ENCODE peak calls at places on chromosomes 11 and 22, in eight cellular contexts. X is aorta; A is astrocyte of the spinal cord; H is stimulated activated CD8-positive, alpha-beta memory T cell treated with anti-CD3 and anti-CD28 coated beads, Interleukin-7, amount 100 ng/mL, for 1 hour; T is NCI-H146; I is CD8-positive, alpha-beta memory T cell; Y is NCI-H1092; D is HFF-Myc. Z is an unnamed sample.

GRCh38 chr11:100445231-100445735 is 241.8 kb upstream of the ARHGAP42 start:
- DNase-seq in X (no peak), A (peak; percentile 63), H (no peak), T (peak; percentile 30), I (no peak), Y (peak; percentile 38), D (no peak), Z (peak; percentile 38)

GRCh38 chr11:67281552-67282150 is 7.5 kb upstream of the ANKRD13D start:
- DNase-seq in X (peak; percentile 55), A (no peak), H (no peak), T (no peak), I (no peak), Y (no peak), D (no peak), Z (no peak)

GRCh38 chr11:117898059-117898458 is 21.6 kb upstream of the FXYD6 start:
- DNase-seq in X (no peak), A (no peak), H (no peak), T (no peak), I (no peak), Y (no peak), D (no peak), Z (no peak)

GRCh38 chr11:104856607-104857006 is 41.7 kb downstream of the CASP12 start:
- DNase-seq in X (no peak), A (no peak), H (no peak), T (no peak), I (no peak), Y (no peak), D (no peak), Z (no peak)

GRCh38 chr11:119486016-119486415 is 63.0 kb upstream of the THY1 start:
- DNase-seq in X (no peak), A (no peak), H (no peak), T (no peak), I (no peak), Y (no peak), D (no peak), Z (no peak)

GRCh38 chr22:17997456-17997855 is 26.9 kb downstream of the MICAL3 start:
- DNase-seq in X (no peak), A (no peak), H (no peak), T (no peak), I (no peak), Y (no peak), D (no peak), Z (peak; percentile 49)

GRCh38 chr11:65540290-65541092 is 15.6 kb downstream of the SCYL1 start:
- DNase-seq in X (peak; percentile 97), A (peak; percentile 88), H (peak; percentile 76), T (peak; percentile 37), I (peak; percentile 92), Y (peak; percentile 67), D (peak; percentile 35), Z (peak; percentile 87)

GRCh38 chr22:49959782-49960158 is 802 bp upstream of the PIM3 start:
- DNase-seq in X (no peak), A (no peak), H (no peak), T (no peak), I (no peak), Y (no peak), D (no peak), Z (no peak)

GRCh38 chr11:7892059-7892699 is 38.9 kb downstream of the OR10A6 start:
- DNase-seq in X (no peak), A (no peak), H (no peak), T (no peak), I (no peak), Y (no peak), D (no peak), Z (peak; percentile 62)

GRCh38 chr11:297666-298405 is 1.5 kb downstream of the IFITM5 start:
- DNase-seq in X (peak; percentile 71), A (no peak), H (no peak), T (no peak), I (no peak), Y (no peak), D (no peak), Z (no peak)

GRCh38 chr11:85634747-85635146 is 6.4 kb downstream of the TMEM126B start:
- DNase-seq in X (no peak), A (no peak), H (no peak), T (no peak), I (no peak), Y (no peak), D (no peak), Z (no peak)

GRCh38 chr11:75474878-75475766 is 42.1 kb upstream of the KLHL35 start:
- DNase-seq in X (no peak), A (peak; percentile 29), H (peak; percentile 15), T (peak; percentile 30), I (peak; percentile 55), Y (no peak), D (no peak), Z (peak; percentile 77)

GRCh38 chr11:115476463-115477286 is 27.5 kb downstream of the CADM1 start:
- DNase-seq in X (no peak), A (no peak), H (no peak), T (peak; percentile 85), I (no peak), Y (no peak), D (no peak), Z (no peak)

GRCh38 chr22:20956258-20957117 is 10.6 kb upstream of the AIFM3 start:
- DNase-seq in X (no peak), A (peak; percentile 31), H (no peak), T (no peak), I (no peak), Y (no peak), D (no peak), Z (peak; percentile 41)

GRCh38 chr11:113106507-113106906 is 145.3 kb downstream of the NCAM1 start:
- DNase-seq in X (no peak), A (peak; percentile 74), H (no peak), T (no peak), I (no peak), Y (no peak), D (peak; percentile 20), Z (peak; percentile 96)

GRCh38 chr22:19765477-19766234 is 5.1 kb downstream of the TBX1 start:
- DNase-seq in X (no peak), A (no peak), H (no peak), T (no peak), I (no peak), Y (no peak), D (no peak), Z (no peak)

GRCh38 chr22:30943368-30943767 is 25.2 kb downstream of the MORC2 start:
- DNase-seq in X (no peak), A (no peak), H (peak; percentile 25), T (no peak), I (peak; percentile 81), Y (no peak), D (no peak), Z (no peak)